ENCODE peak calls at places on chromosome 9, in ten cellular contexts. E, H, P, X, B, G, C, D, O and I are unnamed samples.

GRCh38 chr9:134314950-134315715 is 11.1 kb upstream of the RXRA start:
- DNase-seq in E (no peak), H (no peak), P (no peak), X (no peak), B (peak; percentile 55), G (peak; percentile 94), C (no peak), D (peak; percentile 64), O (no peak), I (peak; percentile 43)

GRCh38 chr9:3578786-3579185 is 53.0 kb upstream of the RFX3 start:
- DNase-seq in E (no peak), H (no peak), P (peak; percentile 45), X (peak; percentile 0), B (no peak), G (no peak), C (no peak), D (no peak), O (no peak), I (no peak)

GRCh38 chr9:104895572-104895971 is 32.4 kb downstream of the ABCA1 start:
- DNase-seq in E (no peak), H (no peak), P (peak; percentile 74), X (peak; percentile 45), B (no peak), G (no peak), C (no peak), D (no peak), O (no peak), I (no peak)

GRCh38 chr9:82799300-82799699 is 263.6 kb downstream of the RASEF start:
- DNase-seq in E (peak; percentile 81), H (no peak), P (peak; percentile 82), X (no peak), B (no peak), G (no peak), C (no peak), D (no peak), O (no peak), I (no peak)

GRCh38 chr9:116318463-116319271 is 165.1 kb downstream of the PAPPA start:
- DNase-seq in E (peak; percentile 80), H (no peak), P (peak; percentile 84), X (no peak), B (peak; percentile 70), G (peak; percentile 89), C (no peak), D (peak; percentile 65), O (no peak), I (peak; percentile 75)

GRCh38 chr9:131578778-131579504 is 33.6 kb downstream of the PRRT1B start:
- DNase-seq in E (no peak), H (no peak), P (no peak), X (no peak), B (no peak), G (no peak), C (no peak), D (peak; percentile 80), O (no peak), I (no peak)

GRCh38 chr9:95189230-95190098 is 128.0 kb downstream of the FANCC start:
- DNase-seq in E (peak; percentile 73), H (no peak), P (peak; percentile 88), X (no peak), B (no peak), G (no peak), C (no peak), D (no peak), O (no peak), I (no peak)

GRCh38 chr9:95724253-95724991 is 151.1 kb upstream of the ERCC6L2 start:
- DNase-seq in E (no peak), H (no peak), P (no peak), X (no peak), B (no peak), G (no peak), C (no peak), D (no peak), O (no peak), I (no peak)

GRCh38 chr9:87642330-87643110 is 83.4 kb upstream of the CTSL start:
- DNase-seq in E (no peak), H (no peak), P (peak; percentile 60), X (no peak), B (no peak), G (no peak), C (peak; percentile 8), D (no peak), O (no peak), I (no peak)

GRCh38 chr9:87639949-87640348 is 86.0 kb upstream of the CTSL start:
- DNase-seq in E (no peak), H (no peak), P (no peak), X (no peak), B (no peak), G (no peak), C (no peak), D (no peak), O (no peak), I (no peak)

GRCh38 chr9:87643111-87643650 is 82.7 kb upstream of the CTSL start:
- DNase-seq in E (no peak), H (no peak), P (no peak), X (no peak), B (no peak), G (no peak), C (no peak), D (no peak), O (no peak), I (no peak)

GRCh38 chr9:87641067-87641466 is 84.9 kb upstream of the CTSL start:
- DNase-seq in E (no peak), H (no peak), P (no peak), X (no peak), B (no peak), G (no peak), C (peak; percentile 12), D (no peak), O (no peak), I (no peak)

DNA sequence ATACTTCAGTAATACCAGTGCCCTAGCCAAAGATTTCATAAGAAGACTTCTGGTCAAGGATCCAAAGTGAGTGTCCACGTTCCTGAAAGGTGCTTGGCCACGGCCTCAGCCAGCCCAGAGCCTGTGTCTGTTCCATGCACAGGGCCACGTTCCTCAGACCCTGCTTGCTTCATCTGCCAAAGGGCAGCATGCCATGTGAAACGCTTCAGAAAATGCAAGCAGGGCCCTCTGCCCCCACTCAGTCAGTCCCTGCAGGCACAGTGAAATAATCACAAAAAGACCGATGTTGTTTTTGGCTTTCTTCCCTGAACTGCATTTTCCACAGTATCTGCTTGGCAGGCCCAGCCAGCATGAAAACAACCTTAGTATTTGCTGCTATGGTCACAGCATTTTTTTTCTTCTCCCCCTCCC is 85.5 kb upstream of the CTSL start:
- DNase-seq in E (no peak), H (peak; percentile 32), P (peak; percentile 78), X (no peak), B (no peak), G (no peak), C (no peak), D (no peak), O (no peak), I (no peak)
- H3K27ac ChIP-seq in E (no peak overlapping the region), H (no peak overlapping the region), P (no peak overlapping the region), X (peak overlapping the region; percentile 51), B (no peak overlapping the region), G (no peak overlapping the region), C (no peak overlapping the region), D (no peak overlapping the region), O (no peak overlapping the region), I (no peak overlapping the region)

GRCh38 chr9:84778537-84778936 is 109.0 kb downstream of the NTRK2 start:
- DNase-seq in E (no peak), H (no peak), P (no peak), X (no peak), B (no peak), G (no peak), C (no peak), D (no peak), O (no peak), I (no peak)

GRCh38 chr9:84782228-84782866 is 112.8 kb downstream of the NTRK2 start:
- DNase-seq in E (no peak), H (no peak), P (no peak), X (no peak), B (no peak), G (no peak), C (no peak), D (no peak), O (no peak), I (no peak)

GRCh38 chr9:84780385-84780784 is 110.9 kb downstream of the NTRK2 start:
- DNase-seq in E (no peak), H (no peak), P (no peak), X (no peak), B (no peak), G (no peak), C (no peak), D (no peak), O (no peak), I (no peak)

GRCh38 chr9:84779892-84780291 is 110.4 kb downstream of the NTRK2 start:
- DNase-seq in E (no peak), H (no peak), P (no peak), X (no peak), B (no peak), G (no peak), C (no peak), D (no peak), O (no peak), I (no peak)

DNA sequence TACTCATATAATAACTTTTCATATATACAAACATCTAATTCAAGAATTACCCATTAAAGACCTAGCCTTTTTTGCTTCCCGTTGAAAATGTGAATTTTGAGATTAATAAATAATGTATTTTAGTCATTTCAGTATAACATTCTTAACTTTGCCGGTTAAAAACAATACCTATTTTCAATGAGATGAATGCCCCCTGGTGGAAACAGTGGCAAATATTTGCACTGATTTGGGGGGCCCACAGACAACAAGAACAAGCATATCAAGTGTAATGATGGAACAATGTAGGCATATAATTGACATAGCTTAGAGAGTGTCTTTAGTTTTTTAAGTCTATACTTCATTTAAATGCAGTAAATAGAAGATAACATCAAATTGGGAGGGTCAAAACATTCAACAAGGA is 111.9 kb downstream of the NTRK2 start:
- DNase-seq in E (no peak), H (no peak), P (peak; percentile 23), X (peak; percentile 24), B (no peak), G (peak; percentile 7), C (no peak), D (no peak), O (peak; percentile 7), I (no peak)
- TF ChIP-seq CTCF in E (peak; percentile 20), H (peak; percentile 55), P (peak; percentile 44), X (peak; percentile 14), B (no peak), G (no peak), C (peak; percentile 76), D (no peak), O (peak; percentile 35), I (peak; percentile 20)

DNA sequence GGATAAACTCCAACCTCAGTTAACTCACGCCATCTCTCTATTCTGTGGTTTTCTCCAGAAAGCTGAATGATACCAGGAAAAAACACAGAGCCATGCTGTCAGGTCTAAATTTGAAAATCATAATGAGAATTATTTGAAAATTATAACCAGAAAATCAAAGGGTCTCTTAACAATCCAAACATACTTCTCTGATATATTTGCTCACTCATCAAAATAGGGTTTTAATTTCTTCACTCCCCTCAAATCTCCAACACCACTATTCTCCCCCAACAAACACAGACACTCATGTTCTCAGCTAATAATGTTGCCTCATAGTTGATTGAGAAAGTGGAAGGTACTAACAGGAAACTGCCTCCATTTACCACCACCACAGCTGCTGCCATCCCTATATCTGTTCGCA is 375.5 kb downstream of the TLE1 start:
- DNase-seq in E (no peak), H (no peak), P (no peak), X (no peak), B (no peak), G (no peak), C (no peak), D (no peak), O (no peak), I (no peak)
- H3K27ac ChIP-seq in E (no peak overlapping the region), H (no peak overlapping the region), P (no peak overlapping the region), X (no peak overlapping the region), B (no peak overlapping the region), G (no peak overlapping the region), C (no peak overlapping the region), D (no peak overlapping the region), O (no peak overlapping the region), I (no peak overlapping the region)

GRCh38 chr9:4742246-4742645 is 1.2 kb upstream of the AK3 start:
- DNase-seq in E (no peak), H (no peak), P (no peak), X (no peak), B (no peak), G (no peak), C (no peak), D (no peak), O (no peak), I (no peak)

GRCh38 chr9:4739587-4740372 is 1.2 kb downstream of the AK3 start:
- DNase-seq in E (no peak), H (no peak), P (peak; percentile 32), X (no peak), B (no peak), G (no peak), C (no peak), D (no peak), O (no peak), I (no peak)

GRCh38 chr9:4740373-4740622 is 704 bp downstream of the AK3 start:
- DNase-seq in E (no peak), H (no peak), P (peak; percentile 43), X (no peak), B (no peak), G (no peak), C (no peak), D (no peak), O (no peak), I (no peak)

GRCh38 chr9:4740623-4741364 is at the start of gene AK3:
- DNase-seq in E (peak; percentile 66), H (peak; percentile 84), P (peak; percentile 86), X (peak; percentile 77), B (peak; percentile 94), G (peak; percentile 90), C (peak; percentile 92), D (peak; percentile 96), O (peak; percentile 87), I (peak; percentile 95)

DNA sequence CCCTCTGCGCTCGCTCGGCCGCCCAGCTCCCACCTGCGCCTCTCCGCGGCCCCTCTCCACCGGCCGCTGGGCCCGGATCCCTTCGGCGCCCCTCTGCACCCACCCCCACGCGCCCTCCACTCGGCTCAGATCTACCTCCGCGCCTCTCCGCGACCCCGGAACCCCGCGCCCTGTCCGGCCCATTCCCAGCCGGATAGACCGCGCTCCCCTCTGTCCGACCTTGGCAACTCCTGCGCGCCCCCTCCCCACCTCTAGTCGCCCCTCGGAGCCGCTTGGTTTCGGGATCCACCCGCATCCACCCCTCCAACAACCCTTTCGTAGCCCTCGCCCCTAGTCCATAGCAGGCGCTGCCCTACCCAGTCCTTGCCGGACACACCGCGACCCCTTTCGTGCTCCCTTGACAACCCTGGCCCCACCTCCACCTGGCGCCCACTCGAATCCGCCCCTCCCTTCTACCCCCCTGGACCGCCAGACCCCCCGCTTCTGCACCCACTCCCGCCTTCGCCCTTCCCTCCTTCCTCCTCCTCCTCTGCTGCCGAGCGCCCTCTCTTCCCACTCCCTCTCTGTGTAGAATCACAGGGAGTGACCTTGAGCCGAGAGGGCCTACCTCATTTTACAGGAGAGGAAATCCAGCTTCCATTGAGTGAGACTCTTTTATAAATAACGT is 496 bp upstream of the AK3 start:
- DNase-seq in E (no peak), H (peak; percentile 7), P (peak; percentile 4), X (no peak), B (peak; percentile 75), G (no peak), C (peak; percentile 52), D (peak; percentile 79), O (no peak), I (no peak)
- TF ChIP-seq CTCF in E (no peak), H (no peak), P (no peak), X (no peak), B (no peak), G (no peak), C (no peak), D (no peak), O (no peak), I (no peak)